ENCODE peak calls at places on chromosome 15, in ten cellular contexts. Y is iris pigment epithelial cell, R is NCI-H1105 treated with DMSO at 0.1 percent for 48 hours, C is ecto neural progenitor cell, G is posterior cingulate gyrus, L is T follicular helper cell, P is hepatic stellate cell, X is AG10803, T is left colon, D is fibroblast of lung. N is an unnamed sample.

GRCh38 chr15:69189157-69189556 is 28.7 kb downstream of the GLCE start:
- DNase-seq in Y (no peak), R (no peak), C (no peak), G (no peak), L (no peak), P (no peak), X (no peak), T (no peak), D (no peak), N (no peak)

GRCh38 chr15:81897011-81897677 is 148.7 kb downstream of the MEX3B start:
- DNase-seq in Y (peak), R (no peak), C (no peak), G (no peak), L (no peak), P (peak), X (peak), T (no peak), D (peak), N (no peak)

GRCh38 chr15:52735231-52736089 is 54.7 kb downstream of the ONECUT1 start:
- DNase-seq in Y (peak), R (peak), C (peak), G (no peak), L (peak), P (peak), X (peak), T (no peak), D (peak), N (peak)

GRCh38 chr15:80823995-80824394 is 44.8 kb downstream of the CEMIP start:
- DNase-seq in Y (no peak), R (no peak), C (no peak), G (no peak), L (no peak), P (no peak), X (no peak), T (no peak), D (no peak), N (no peak)

GRCh38 chr15:31887246-31887645 is 143.1 kb upstream of the CHRNA7 start:
- DNase-seq in Y (no peak), R (no peak), C (peak), G (no peak), L (no peak), P (no peak), X (no peak), T (no peak), D (no peak), N (no peak)

GRCh38 chr15:20352241-20353200 is 189.1 kb downstream of the GOLGA6L6 start:
- DNase-seq in Y (no peak), R (no peak), C (peak), G (peak), L (no peak), P (peak), X (no peak), T (no peak), D (no peak), N (no peak)

GRCh38 chr15:70156781-70157261 is 59.1 kb upstream of the TLE3 start:
- DNase-seq in Y (no peak), R (peak), C (no peak), G (peak), L (no peak), P (peak), X (peak), T (no peak), D (peak), N (peak)

GRCh38 chr15:85706779-85707518 is 87.8 kb downstream of the KLHL25 start:
- DNase-seq in Y (peak), R (no peak), C (no peak), G (no peak), L (peak), P (no peak), X (peak), T (no peak), D (peak), N (no peak)

GRCh38 chr15:67836477-67836876 is 3.4 kb downstream of the RNU6-1 start:
- DNase-seq in Y (peak), R (no peak), C (no peak), G (no peak), L (peak), P (peak), X (peak), T (no peak), D (no peak), N (peak)

GRCh38 chr15:67543348-67543718 is 830 bp downstream of the MAP2K5 start:
- DNase-seq in Y (no peak), R (no peak), C (no peak), G (no peak), L (no peak), P (peak), X (no peak), T (peak), D (peak), N (peak)

GRCh38 chr15:38072507-38073277 is 138.3 kb downstream of the TMCO5A start:
- DNase-seq in Y (peak), R (peak), C (peak), G (peak), L (no peak), P (peak), X (peak), T (peak), D (peak), N (peak)

GRCh38 chr15:25700916-25701315 is 162.2 kb downstream of the ATP10A start:
- DNase-seq in Y (no peak), R (no peak), C (no peak), G (no peak), L (no peak), P (no peak), X (no peak), T (no peak), D (no peak), N (no peak)

GRCh38 chr15:75697523-75698398 is 14.9 kb downstream of the CSPG4 start:
- DNase-seq in Y (no peak), R (no peak), C (no peak), G (no peak), L (no peak), P (peak), X (no peak), T (peak), D (peak), N (no peak)

GRCh38 chr15:25545017-25545416 is 106.2 kb upstream of the UBE3A start:
- DNase-seq in Y (peak), R (no peak), C (no peak), G (no peak), L (no peak), P (no peak), X (peak), T (no peak), D (peak), N (no peak)

GRCh38 chr15:101027920-101028319 is 108.8 kb downstream of the LRRK1 start:
- DNase-seq in Y (no peak), R (no peak), C (peak), G (no peak), L (no peak), P (no peak), X (no peak), T (no peak), D (no peak), N (no peak)

GRCh38 chr15:51874751-51875644 is 45.5 kb downstream of the TMOD3 start:
- DNase-seq in Y (peak), R (no peak), C (no peak), G (no peak), L (no peak), P (peak), X (peak), T (peak), D (peak), N (peak)

GRCh38 chr15:33547876-33548275 is 237.1 kb downstream of the RYR3 start:
- DNase-seq in Y (peak), R (no peak), C (peak), G (no peak), L (no peak), P (no peak), X (peak), T (no peak), D (peak), N (no peak)

GRCh38 chr15:36557364-36557763 is 22.1 kb upstream of the CDIN1 start:
- DNase-seq in Y (no peak), R (no peak), C (no peak), G (no peak), L (no peak), P (no peak), X (no peak), T (no peak), D (no peak), N (no peak)

GRCh38 chr15:67914537-67915373 is 74.9 kb upstream of the RNU6-1 start:
- DNase-seq in Y (peak), R (peak), C (peak), G (peak), L (no peak), P (no peak), X (no peak), T (peak), D (peak), N (peak)

GRCh38 chr15:70643783-70644125 is 119.6 kb downstream of the UACA start:
- DNase-seq in Y (no peak), R (no peak), C (no peak), G (no peak), L (no peak), P (peak), X (peak), T (no peak), D (peak), N (no peak)

GRCh38 chr15:74994236-74994635 is 1.1 kb upstream of the SCAMP5 start:
- DNase-seq in Y (no peak), R (no peak), C (no peak), G (no peak), L (no peak), P (no peak), X (no peak), T (no peak), D (no peak), N (no peak)

GRCh38 chr15:29903785-29904464 is 81.7 kb upstream of the TJP1 start:
- DNase-seq in Y (no peak), R (no peak), C (no peak), G (no peak), L (no peak), P (no peak), X (no peak), T (no peak), D (no peak), N (no peak)

GRCh38 chr15:77633134-77633912 is 611 bp upstream of the LINGO1 start:
- DNase-seq in Y (peak), R (peak), C (peak), G (peak), L (peak), P (peak), X (peak), T (peak), D (peak), N (peak)

GRCh38 chr15:44545934-44546802 is 9.2 kb downstream of the EIF3J start:
- DNase-seq in Y (peak), R (no peak), C (no peak), G (no peak), L (no peak), P (peak), X (peak), T (no peak), D (peak), N (no peak)

GRCh38 chr15:76994971-76995945 is at the start of gene PSTPIP1:
- DNase-seq in Y (no peak), R (no peak), C (no peak), G (peak), L (peak), P (no peak), X (peak), T (no peak), D (no peak), N (peak)

GRCh38 chr15:39692464-39693327 is 89.9 kb downstream of the FSIP1 start:
- DNase-seq in Y (no peak), R (peak), C (peak), G (peak), L (no peak), P (no peak), X (no peak), T (no peak), D (peak), N (peak)